ENCODE peak calls at places on chromosomes 6 and 20, in five cellular contexts. L is neural progenitor cell, H is PC-3, G is GM23338, E is MM.1S. I is an unnamed sample.

GRCh38 chr6:76992553-76992952 is 470.7 kb downstream of the HTR1B start:
- DNase-seq in H (no peak), E (no peak), G (peak; percentile 26), L (no peak), I (no peak)

GRCh38 chr6:2626381-2626780 is 124.3 kb downstream of the MYLK4 start:
- DNase-seq in L (no peak), E (no peak), H (no peak), G (no peak), I (no peak)

GRCh38 chr20:38635721-38636285 is 34.2 kb downstream of the ARHGAP40 start:
- DNase-seq in L (no peak), E (no peak), G (no peak), H (peak; percentile 79), I (peak; percentile 55)

GRCh38 chr6:136983692-136984091 is 61.1 kb downstream of the IL20RA start:
- DNase-seq in H (no peak), L (no peak), G (no peak), E (no peak), I (no peak)

GRCh38 chr6:161417712-161418457 is 144.0 kb upstream of the AGPAT4 start:
- DNase-seq in E (no peak), L (peak; percentile 50), G (peak; percentile 16), H (peak; percentile 4), I (peak; percentile 92)

GRCh38 chr20:41854765-41855164 is 236.6 kb upstream of the CHD6 start:
- DNase-seq in G (no peak), E (no peak), L (no peak), H (peak; percentile 36), I (peak; percentile 58)

GRCh38 chr6:158939255-158940170 is 60.5 kb downstream of the RSPH3 start:
- DNase-seq in G (peak; percentile 65), E (no peak), H (no peak), L (peak; percentile 21), I (peak; percentile 16)

GRCh38 chr20:55500130-55500529 is 505.2 kb downstream of the CBLN4 start:
- DNase-seq in G (no peak), L (no peak), H (no peak), E (no peak), I (no peak)

GRCh38 chr6:31149827-31150447 is 7.7 kb downstream of the CCHCR1 start:
- DNase-seq in E (no peak), G (no peak), H (no peak), L (no peak), I (no peak)

GRCh38 chr6:23213193-23213592 is 643.8 kb downstream of the HDGFL1 start:
- DNase-seq in L (no peak), E (no peak), G (no peak), H (peak; percentile 33), I (peak; percentile 38)

GRCh38 chr6:80134065-80134464 is 27.6 kb downstream of the BCKDHB start:
- DNase-seq in L (no peak), H (no peak), G (no peak), E (no peak), I (no peak)

GRCh38 chr6:35096129-35096852 is 44.8 kb downstream of the TCP11 start:
- DNase-seq in E (no peak), H (peak; percentile 80), L (no peak), G (no peak), I (peak; percentile 79)

GRCh38 chr6:110265273-110265672 is 85.0 kb downstream of the CDC40 start:
- DNase-seq in H (no peak), L (no peak), E (no peak), G (no peak), I (no peak)

GRCh38 chr6:87903299-87903698 is 144.3 kb upstream of the SPACA1 start:
- DNase-seq in G (peak; percentile 22), E (no peak), H (no peak), L (peak; percentile 9), I (no peak)

GRCh38 chr6:157614026-157614484 is 209.0 kb upstream of the SNX9 start:
- DNase-seq in H (peak; percentile 68), L (no peak), G (no peak), E (no peak), I (no peak)

GRCh38 chr6:169073311-169073710 is 180.3 kb downstream of the THBS2 start:
- DNase-seq in G (no peak), L (no peak), H (no peak), E (no peak), I (peak; percentile 52)

DNA sequence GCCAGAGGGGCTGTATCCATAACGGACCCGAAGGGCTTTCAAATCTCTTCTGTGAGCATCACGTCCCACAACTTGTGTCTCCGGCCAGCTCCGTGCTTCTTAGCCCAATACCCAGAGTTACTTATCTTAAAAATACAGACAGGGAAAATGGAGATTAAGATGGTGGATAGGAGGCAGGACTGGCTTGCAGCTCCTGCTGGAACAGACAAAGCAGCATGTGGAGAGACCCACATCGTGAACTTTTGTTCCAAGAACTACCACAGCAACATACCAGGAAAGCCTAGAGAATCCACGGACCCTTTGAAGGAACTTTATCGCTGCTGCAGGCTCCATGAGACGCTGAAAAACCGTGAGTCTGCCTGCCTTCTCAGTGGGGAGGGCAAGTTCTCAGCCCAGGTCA is 113.7 kb downstream of the RNASET2 start:
- DNase-seq in H (no peak), L (no peak), G (no peak), E (no peak), I (no peak)
- H3K4me1 ChIP-seq in H (no peaks in the 10 kb centered on the region), L (no peaks in the 10 kb centered on the region), G (no peaks in the 10 kb centered on the region), E (no peaks in the 10 kb centered on the region), I (no peaks in the 10 kb centered on the region)

GRCh38 chr6:11930240-11930639 is 81.9 kb upstream of the HIVEP1 start:
- DNase-seq in E (no peak), L (no peak), H (no peak), G (no peak), I (no peak)
- H3K4me2 ChIP-seq in E (no peak overlapping the region), L (no peak overlapping the region), H (no peak overlapping the region), G (no peak overlapping the region), I (no peak overlapping the region)

GRCh38 chr6:20366082-20366834 is 35.4 kb upstream of the E2F3 start:
- DNase-seq in E (no peak), G (no peak), H (no peak), L (no peak), I (no peak)

GRCh38 chr6:20370801-20371200 is 30.9 kb upstream of the E2F3 start:
- DNase-seq in E (no peak), L (no peak), G (no peak), H (no peak), I (no peak)

GRCh38 chr6:20365456-20365855 is 36.2 kb upstream of the E2F3 start:
- DNase-seq in G (no peak), H (no peak), L (no peak), E (peak; percentile 78), I (no peak)

GRCh38 chr6:20367716-20368485 is 33.8 kb upstream of the E2F3 start:
- DNase-seq in E (no peak), H (no peak), L (no peak), G (no peak), I (peak; percentile 26)

GRCh38 chr6:20370393-20370792 is 31.3 kb upstream of the E2F3 start:
- DNase-seq in H (no peak), L (no peak), G (no peak), E (no peak), I (no peak)
- TF ChIP-seq EZH2phosphoT487 in H (no peak), L (no peak), G (no peak), E (no peak), I (no peak)

GRCh38 chr6:135191508-135192255 is 10.6 kb downstream of the MYB start:
- DNase-seq in G (no peak), H (no peak), L (no peak), E (no peak), I (no peak)

GRCh38 chr6:135188718-135189117 is 7.6 kb downstream of the MYB start:
- DNase-seq in G (no peak), L (no peak), H (no peak), E (no peak), I (no peak)

GRCh38 chr6:135187372-135187771 is 6.3 kb downstream of the MYB start:
- DNase-seq in E (no peak), G (no peak), H (no peak), L (no peak), I (no peak)

GRCh38 chr6:135186255-135186654 is 5.1 kb downstream of the MYB start:
- DNase-seq in G (no peak), H (no peak), E (no peak), L (no peak), I (no peak)

GRCh38 chr6:135189344-135189743 is 8.2 kb downstream of the MYB start:
- DNase-seq in G (no peak), L (no peak), H (no peak), E (no peak), I (no peak)
- H3K4me1 ChIP-seq in G (peaks cover 3% of the 10 kb centered on the region), L (no peaks in the 10 kb centered on the region), H (no peaks in the 10 kb centered on the region), E (no peaks in the 10 kb centered on the region), I (no peaks in the 10 kb centered on the region)

GRCh38 chr20:32462900-32463641 is 104.9 kb downstream of the ASXL1 start:
- DNase-seq in G (no peak), L (no peak), E (no peak), H (no peak), I (no peak)
- H3K4me2 ChIP-seq in G (no peak overlapping the region), L (peak overlapping the region; percentile 39), E (no peak overlapping the region), H (no peak overlapping the region), I (no peak overlapping the region)

GRCh38 chr6:26205625-26206574 is 118.7 kb downstream of the HFE start:
- DNase-seq in E (peak; percentile 48), G (peak; percentile 70), L (no peak), H (peak; percentile 78), I (peak; percentile 78)
- TF ChIP-seq EZH2phosphoT487 in E (no peak), G (no peak), L (no peak), H (no peak), I (no peak)

I was measured in GM23248.